ENCODE peak calls at places on chromosome 11, in six cellular contexts. Q is upper lobe of left lung, D is AG09309, T is heart right ventricle, V is dorsolateral prefrontal cortex, X is tibial artery. W is an unnamed sample.

GRCh38 chr11:93542753-93543246 is 391 bp downstream of the SMCO4 start:
- DNase-seq in Q (peak; percentile 92), D (no peak), T (no peak), V (no peak), X (no peak), W (no peak)

GRCh38 chr11:73645570-73645969 is 811 bp upstream of the PLEKHB1 start:
- DNase-seq in Q (no peak), D (no peak), T (no peak), V (no peak), X (no peak), W (no peak)

GRCh38 chr11:57213282-57214086 is 23.6 kb downstream of the APLNR start:
- DNase-seq in Q (no peak), D (no peak), T (no peak), V (no peak), X (no peak), W (peak; percentile 10)

GRCh38 chr11:128039140-128040021 is 548.0 kb downstream of the ETS1 start:
- DNase-seq in Q (no peak), D (peak; percentile 92), T (peak; percentile 4), V (no peak), X (peak; percentile 86), W (peak; percentile 64)

GRCh38 chr11:134360050-134360835 is 28.5 kb downstream of the GLB1L2 start:
- DNase-seq in Q (peak; percentile 96), D (no peak), T (peak; percentile 63), V (peak; percentile 93), X (peak; percentile 57), W (peak; percentile 66)

GRCh38 chr11:71322192-71322735 is 69.9 kb upstream of the SHANK2 start:
- DNase-seq in Q (no peak), D (no peak), T (no peak), V (no peak), X (no peak), W (no peak)

GRCh38 chr11:84780689-84781293 is 846.4 kb downstream of the DLG2 start:
- DNase-seq in Q (no peak), D (no peak), T (no peak), V (no peak), X (no peak), W (peak; percentile 5)

GRCh38 chr11:101583180-101584128 is at the start of gene TRPC6:
- DNase-seq in Q (peak; percentile 87), D (no peak), T (no peak), V (no peak), X (no peak), W (no peak)

GRCh38 chr11:8056810-8057463 is 24.1 kb upstream of the TUB start:
- DNase-seq in Q (no peak), D (peak; percentile 82), T (peak; percentile 42), V (no peak), X (peak; percentile 85), W (no peak)

GRCh38 chr11:8335683-8336082 is 72.0 kb upstream of the LMO1 start:
- DNase-seq in Q (no peak), D (no peak), T (no peak), V (no peak), X (no peak), W (no peak)

GRCh38 chr11:123430736-123431356 is 777 bp downstream of the GRAMD1B start:
- DNase-seq in Q (peak; percentile 90), D (no peak), T (peak; percentile 54), V (peak; percentile 37), X (peak; percentile 62), W (peak; percentile 81)

GRCh38 chr11:128184981-128185380 is 402.4 kb downstream of the ETS1 start:
- DNase-seq in Q (no peak), D (no peak), T (no peak), V (no peak), X (no peak), W (no peak)

GRCh38 chr11:126308271-126308671 is 4.4 kb downstream of the DCPS start:
- DNase-seq in Q (no peak), D (no peak), T (no peak), V (no peak), X (no peak), W (no peak)

GRCh38 chr11:117662870-117663269 is 134.1 kb downstream of the DSCAML1 start:
- DNase-seq in Q (no peak), D (no peak), T (no peak), V (no peak), X (no peak), W (no peak)

GRCh38 chr11:540583-541432 is 3.5 kb downstream of the LRRC56 start:
- DNase-seq in Q (peak; percentile 80), D (no peak), T (no peak), V (no peak), X (no peak), W (no peak)

GRCh38 chr11:15627560-15627959 is 512.8 kb downstream of the INSC start:
- DNase-seq in Q (no peak), D (no peak), T (no peak), V (no peak), X (no peak), W (no peak)

GRCh38 chr11:12529793-12530192 is 144.4 kb upstream of the TEAD1 start:
- DNase-seq in Q (no peak), D (no peak), T (no peak), V (no peak), X (no peak), W (no peak)

GRCh38 chr11:18802381-18803257 is 11.0 kb upstream of the PTPN5 start:
- DNase-seq in Q (no peak), D (peak; percentile 43), T (peak; percentile 49), V (peak; percentile 60), X (peak; percentile 26), W (peak; percentile 73)

GRCh38 chr11:117856252-117856651 is 20.2 kb downstream of the FXYD6 start:
- DNase-seq in Q (no peak), D (no peak), T (no peak), V (no peak), X (no peak), W (no peak)

GRCh38 chr11:69848196-69848595 is 29.0 kb upstream of the FGF3 start:
- DNase-seq in Q (no peak), D (no peak), T (no peak), V (no peak), X (no peak), W (no peak)

GRCh38 chr11:79431535-79431934 is 9.3 kb downstream of the TENM4 start:
- DNase-seq in Q (no peak), D (no peak), T (no peak), V (no peak), X (no peak), W (no peak)

GRCh38 chr11:6646040-6646439 is 9.6 kb downstream of the DCHS1 start:
- DNase-seq in Q (peak; percentile 75), D (no peak), T (peak; percentile 87), V (no peak), X (peak; percentile 53), W (peak; percentile 60)

GRCh38 chr11:90288207-90288821 is 65.5 kb upstream of the CHORDC1 start:
- DNase-seq in Q (no peak), D (no peak), T (no peak), V (no peak), X (no peak), W (peak; percentile 23)

GRCh38 chr11:34302046-34302921 is 55.5 kb downstream of the ABTB2 start:
- DNase-seq in Q (no peak), D (peak; percentile 82), T (no peak), V (no peak), X (no peak), W (peak; percentile 74)

GRCh38 chr11:134510641-134511040 is 98.6 kb upstream of the B3GAT1 start:
- DNase-seq in Q (peak; percentile 57), D (no peak), T (no peak), V (no peak), X (peak; percentile 16), W (no peak)

GRCh38 chr11:1534682-1535081 is 37.4 kb downstream of the DUSP8 start:
- DNase-seq in Q (peak; percentile 51), D (no peak), T (no peak), V (peak; percentile 57), X (no peak), W (no peak)

GRCh38 chr11:131447268-131447667 is 76.9 kb downstream of the NTM start:
- DNase-seq in Q (no peak), D (no peak), T (no peak), V (no peak), X (no peak), W (no peak)

GRCh38 chr11:101470414-101470813 is 113.4 kb downstream of the TRPC6 start:
- DNase-seq in Q (no peak), D (no peak), T (no peak), V (no peak), X (no peak), W (no peak)

GRCh38 chr11:20131744-20132666 is 28.3 kb downstream of the DBX1 start:
- DNase-seq in Q (peak; percentile 50), D (no peak), T (peak; percentile 45), V (peak; percentile 83), X (peak; percentile 49), W (peak; percentile 43)
- H3K4me3 ChIP-seq in Q (peak overlapping the region; percentile 45), D (peak overlapping the region; percentile 64), T (peak overlapping the region; percentile 53), V (peak overlapping the region; percentile 59), X (peak overlapping the region; percentile 50), W (no peak overlapping the region)

DNA sequence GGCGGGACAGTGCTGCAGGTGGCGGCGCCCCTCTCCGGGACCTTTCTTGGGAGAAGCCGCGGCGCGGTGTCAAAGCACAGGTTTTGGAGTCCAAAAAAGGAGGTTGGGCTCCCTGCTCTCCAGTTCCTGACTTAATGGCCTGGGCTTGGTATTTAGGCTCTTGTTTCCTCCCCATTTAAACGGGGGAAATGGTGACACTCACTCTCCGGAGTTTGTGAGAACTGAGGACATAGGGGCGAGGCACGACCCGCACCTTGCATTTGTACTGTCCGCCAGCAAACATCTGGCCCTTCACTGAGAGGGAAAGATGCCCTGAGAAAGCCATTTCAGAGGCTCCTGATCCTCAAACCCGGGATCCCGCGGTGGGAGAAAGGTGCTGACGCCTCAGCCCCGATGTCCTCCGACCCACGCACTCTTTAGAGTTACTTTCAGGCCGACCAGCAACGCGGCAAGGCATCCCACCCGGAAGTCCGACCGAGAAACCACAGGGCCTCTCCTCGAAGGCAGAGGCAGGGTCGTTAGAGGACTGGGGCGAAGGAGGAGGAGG is 2.9 kb upstream of the WDR74 start:
- DNase-seq in Q (peak; percentile 85), D (no peak), T (no peak), V (peak; percentile 37), X (no peak), W (peak; percentile 71)
- TF ChIP-seq CTCF in Q (no peak), D (no peak), T (no peak), V (no peak), X (no peak), W (no peak)

GRCh38 chr11:3382613-3383275 is 3.8 kb upstream of the ZNF195 start:
- DNase-seq in Q (no peak), D (no peak), T (no peak), V (no peak), X (no peak), W (no peak)
- H3K4me3 ChIP-seq in Q (no peak overlapping the region), D (no peak overlapping the region), T (no peak overlapping the region), V (no peak overlapping the region), X (no peak overlapping the region), W (no peak overlapping the region)

DNA sequence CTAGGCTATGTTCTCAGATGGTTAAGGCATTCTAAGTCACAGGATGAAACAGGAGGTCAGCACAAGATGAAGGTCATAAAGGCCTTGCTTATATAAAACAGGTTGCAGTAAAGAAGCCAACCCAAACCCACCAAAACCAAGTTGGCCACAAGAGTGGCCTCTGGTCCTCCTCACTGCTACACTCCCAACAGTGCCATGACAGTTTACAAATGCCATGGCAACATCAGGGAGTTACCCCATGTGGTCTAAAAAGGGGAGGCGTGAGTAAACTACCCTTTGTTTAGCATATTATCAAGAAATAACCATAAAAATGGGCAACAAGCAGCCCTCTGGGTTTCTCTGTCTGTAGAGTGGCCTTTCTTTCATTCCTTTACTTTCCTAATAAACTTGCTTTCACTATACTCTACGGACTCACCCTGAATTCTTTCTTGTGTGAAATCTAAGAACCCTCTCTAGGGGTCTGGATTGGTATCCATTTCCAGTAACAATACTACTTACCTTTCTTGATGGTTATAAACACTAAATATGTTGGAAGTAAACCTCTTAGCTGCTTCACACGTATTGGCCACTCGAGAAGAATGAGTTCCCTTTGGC is 1237.9 kb downstream of the FAM181B start:
- DNase-seq in Q (no peak), D (no peak), T (no peak), V (no peak), X (no peak), W (no peak)
- TF ChIP-seq CTCF in Q (no peak), D (no peak), T (no peak), V (no peak), X (no peak), W (no peak)

W was measured in GM12865.